ENCODE peak calls at places on chromosomes 3 and 15, in seven cellular contexts. P is CD8-positive, alpha-beta T cell; M is A549; U is foreskin fibroblast; Q is cardiac muscle cell; Y is CD4-positive, alpha-beta memory T cell; C is SJSA1. S is an unnamed sample.

GRCh38 chr3:182702216-182702615 is 91.1 kb upstream of the ATP11B start:
- DNase-seq in Q (no peak), C (no peak), M (no peak), U (no peak), P (no peak), Y (no peak), S (no peak)

GRCh38 chr3:138227650-138228049 is 40.5 kb downstream of the ARMC8 start:
- DNase-seq in U (peak; percentile 15), Q (peak; percentile 76), Y (no peak), P (no peak), C (no peak), M (no peak), S (no peak)

GRCh38 chr3:127848131-127849129 is 26.1 kb upstream of the MGLL start:
- DNase-seq in C (no peak), Y (no peak), P (no peak), Q (peak; percentile 24), U (peak; percentile 55), M (no peak), S (no peak)

GRCh38 chr15:88484781-88485246 is 17.3 kb downstream of the MRPS11 start:
- DNase-seq in Y (no peak), U (peak; percentile 78), C (no peak), P (no peak), Q (peak; percentile 38), M (no peak), S (no peak)

GRCh38 chr3:183324083-183324482 is 71.0 kb downstream of the B3GNT5 start:
- DNase-seq in U (peak; percentile 33), Y (no peak), P (no peak), C (no peak), M (no peak), Q (peak; percentile 38), S (no peak)

GRCh38 chr15:73677146-73677607 is 7.0 kb upstream of the CD276 start:
- DNase-seq in Y (peak; percentile 60), C (peak; percentile 37), M (peak; percentile 61), U (peak; percentile 70), Q (peak; percentile 75), P (peak; percentile 40), S (peak; percentile 30)

GRCh38 chr15:23566070-23567050 is 886 bp downstream of the MKRN3 start:
- DNase-seq in Y (peak; percentile 78), C (no peak), M (peak; percentile 35), U (peak; percentile 28), P (peak; percentile 60), Q (no peak), S (peak; percentile 50)

GRCh38 chr3:30408105-30408557 is 198.3 kb upstream of the TGFBR2 start:
- DNase-seq in Y (no peak), U (peak; percentile 71), C (no peak), P (no peak), M (no peak), Q (no peak), S (peak; percentile 5)

GRCh38 chr15:62240697-62241096 is 75.6 kb upstream of the C2CD4B start:
- DNase-seq in M (no peak), P (no peak), C (no peak), Y (no peak), Q (no peak), U (no peak), S (no peak)

GRCh38 chr15:31306426-31307269 is 20.0 kb upstream of the KLF13 start:
- DNase-seq in C (no peak), Q (no peak), M (no peak), Y (no peak), U (no peak), P (no peak), S (no peak)

GRCh38 chr3:172808969-172809546 is 58.5 kb downstream of the ECT2 start:
- DNase-seq in U (peak; percentile 56), Y (no peak), C (peak; percentile 10), M (peak; percentile 40), P (no peak), Q (peak; percentile 74), S (no peak)

GRCh38 chr3:44511238-44511567 is 33.7 kb upstream of the ZNF445 start:
- DNase-seq in Y (no peak), U (peak; percentile 16), M (no peak), C (no peak), P (no peak), Q (peak; percentile 4), S (no peak)

DNA sequence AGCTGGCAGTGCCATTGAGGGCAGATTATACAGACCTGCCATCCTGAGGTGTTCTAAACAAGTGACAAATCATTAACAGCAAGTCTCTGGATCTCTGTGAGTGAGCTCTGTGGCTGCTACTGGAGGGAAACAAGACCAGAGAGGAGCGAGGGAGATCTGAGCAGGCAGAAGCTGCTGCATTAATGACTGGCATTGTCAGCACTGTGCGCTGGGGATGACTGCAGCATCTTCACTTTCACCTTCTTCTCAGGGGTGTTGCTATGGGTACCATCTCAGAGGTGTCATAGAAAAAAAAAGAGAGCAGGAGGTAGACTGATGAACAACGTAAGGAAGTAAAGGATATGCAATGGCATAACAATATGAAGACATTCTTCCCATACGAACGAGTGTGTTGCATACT is 308.4 kb upstream of the DPH6 start:
- DNase-seq in C (no peak), P (no peak), M (no peak), Y (no peak), Q (no peak), U (no peak), S (no peak)
- H3K4me3 ChIP-seq in C (no peak overlapping the region), P (no peak overlapping the region), M (no peak overlapping the region), Y (no peak overlapping the region), Q (no peak overlapping the region), U (no peak overlapping the region), S (no peak overlapping the region)

DNA sequence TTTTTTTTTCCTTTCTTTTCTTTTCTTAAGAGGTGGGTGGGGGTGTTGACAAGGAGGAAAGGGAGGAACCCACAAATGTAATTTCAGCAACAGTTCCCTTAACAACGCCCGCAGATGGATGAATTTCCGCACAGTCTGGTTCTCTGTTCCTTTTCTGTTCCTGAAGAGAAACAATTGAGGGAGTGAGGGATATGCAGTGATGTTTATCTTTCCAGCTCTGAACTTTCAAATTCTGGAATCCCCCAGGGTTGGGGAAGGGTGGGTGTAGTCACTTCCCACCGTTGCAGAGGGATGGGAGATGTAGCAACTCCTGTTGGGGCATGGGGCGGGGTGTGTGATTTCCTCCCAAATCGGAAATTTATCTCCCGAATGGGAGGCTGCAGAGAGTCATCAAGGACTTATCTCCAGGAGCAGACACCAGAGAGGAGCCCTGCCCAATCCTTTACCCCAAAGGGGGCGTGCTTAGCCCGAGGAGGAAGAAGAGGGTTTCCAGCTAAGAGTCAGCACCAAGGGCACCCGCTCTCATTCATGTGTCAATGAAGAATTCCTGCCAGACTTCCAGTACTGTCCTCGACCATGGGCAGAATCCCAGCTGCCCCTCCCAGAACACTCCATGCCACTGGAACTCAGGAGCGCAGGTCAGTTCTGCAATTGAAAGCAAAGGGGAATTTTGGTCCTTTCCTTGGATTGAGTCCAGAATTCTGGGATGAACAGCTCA is 35.0 kb upstream of the CFAP161 start:
- DNase-seq in U (no peak), Q (peak; percentile 44), P (no peak), Y (no peak), C (no peak), M (no peak), S (no peak)
- H3K4me3 ChIP-seq in U (no peak overlapping the region), Q (no peak overlapping the region), P (no peak overlapping the region), Y (no peak overlapping the region), C (no peak overlapping the region), M (no peak overlapping the region), S (no peak overlapping the region)

GRCh38 chr3:120451670-120452220 is 953 bp upstream of the FSTL1 start:
- DNase-seq in Q (no peak), M (no peak), Y (no peak), C (no peak), U (no peak), P (no peak), S (no peak)
- H3K4me3 ChIP-seq in Q (peak overlapping the region; percentile 98), M (no peak overlapping the region), Y (no peak overlapping the region), C (peak overlapping the region; percentile 93), U (peak overlapping the region; percentile 90), P (no peak overlapping the region), S (no peak overlapping the region)

GRCh38 chr3:136787226-136787793 is 31.6 kb upstream of the SLC35G2 start:
- DNase-seq in Q (peak; percentile 56), U (peak; percentile 36), M (no peak), C (peak; percentile 38), P (no peak), Y (peak; percentile 42), S (no peak)
- H3K4me3 ChIP-seq in Q (no peak overlapping the region), U (peak overlapping the region; percentile 15), M (no peak overlapping the region), C (peak overlapping the region; percentile 13), P (no peak overlapping the region), Y (no peak overlapping the region), S (no peak overlapping the region)

S was measured in HL-60.